ENCODE peak calls at places on chromosomes 12 and 14, in eight cellular contexts. I is EL, V is hypothalamus, H is activated B cell treated with CpG ODN at 0.5 μM for 24 hours, A is HuH-7, T is MCF 10A, D is NB4, G is fibroblast of pulmonary artery. F is an unnamed sample.
A peak's percentile ranks its signal among the peaks of the same experiment; 100 is the strongest.

GRCh38 chr12:13041224-13041623 is 3.0 kb upstream of the FAM234B start:
- DNase-seq in I (no peak), V (no peak), H (no peak), A (no peak), T (no peak), D (no peak), G (no peak), F (no peak)

GRCh38 chr14:51658441-51659173 is 6.9 kb downstream of the FRMD6 start:
- DNase-seq in I (no peak), V (no peak), H (no peak), A (no peak), T (no peak), D (no peak), G (no peak), F (no peak)

GRCh38 chr12:108685469-108686247 is 45.7 kb downstream of the CORO1C start:
- DNase-seq in I (no peak), V (no peak), H (no peak), A (no peak), T (no peak), D (no peak), G (peak; percentile 54), F (no peak)

GRCh38 chr12:64916431-64916830 is 92.0 kb downstream of the TBC1D30 start:
- DNase-seq in I (no peak), V (no peak), H (no peak), A (no peak), T (no peak), D (no peak), G (no peak), F (no peak)

GRCh38 chr12:132686831-132687210 is 321 bp downstream of the POLE start:
- DNase-seq in I (no peak), V (no peak), H (no peak), A (no peak), T (peak; percentile 17), D (peak; percentile 67), G (no peak), F (no peak)

GRCh38 chr12:116456683-116457082 is 102.5 kb upstream of the MAP1LC3B2 start:
- DNase-seq in I (peak; percentile 18), V (no peak), H (no peak), A (no peak), T (no peak), D (no peak), G (peak; percentile 29), F (no peak)

GRCh38 chr12:57603323-57603722 is 1.3 kb upstream of the DTX3 start:
- DNase-seq in I (no peak), V (no peak), H (no peak), A (no peak), T (no peak), D (no peak), G (no peak), F (no peak)

GRCh38 chr14:33774161-33774560 is 176.7 kb downstream of the EGLN3 start:
- DNase-seq in I (no peak), V (no peak), H (no peak), A (no peak), T (no peak), D (no peak), G (no peak), F (no peak)

GRCh38 chr12:26713885-26714383 is 119.1 kb downstream of the ITPR2 start:
- DNase-seq in I (no peak), V (no peak), H (no peak), A (no peak), T (no peak), D (no peak), G (no peak), F (no peak)

GRCh38 chr12:91074851-91075250 is 17.0 kb upstream of the KERA start:
- DNase-seq in I (no peak), V (no peak), H (no peak), A (no peak), T (no peak), D (no peak), G (no peak), F (no peak)